ENCODE peak calls at places on chromosomes 11 and 22, in six cellular contexts. D, G, M, P, Q and N are unnamed samples.
A peak's percentile ranks its signal among the peaks of the same experiment; 100 is the strongest.

GRCh38 chr11:73321342-73322110 is 13.4 kb downstream of the ARHGEF17 start:
- DNase-seq in D (no peak), G (peak; percentile 33), M (no peak), P (peak; percentile 79), Q (no peak), N (no peak)

GRCh38 chr22:43298062-43298801 is 44.9 kb downstream of the SCUBE1 start:
- DNase-seq in D (no peak), G (no peak), M (no peak), P (no peak), Q (no peak), N (no peak)

GRCh38 chr22:47621253-47621652 is 858.8 kb downstream of the TBC1D22A start:
- DNase-seq in D (no peak), G (no peak), M (no peak), P (no peak), Q (no peak), N (no peak)

GRCh38 chr11:10005955-10006525 is 288.0 kb downstream of the SBF2 start:
- DNase-seq in D (no peak), G (no peak), M (no peak), P (no peak), Q (no peak), N (no peak)

GRCh38 chr11:120912504-120912903 is 111.4 kb upstream of the TBCEL start:
- DNase-seq in D (no peak), G (peak; percentile 53), M (peak; percentile 21), P (no peak), Q (no peak), N (no peak)

GRCh38 chr11:66850588-66851250 is 6.1 kb upstream of the LRFN4 start:
- DNase-seq in D (no peak), G (no peak), M (no peak), P (no peak), Q (no peak), N (no peak)

GRCh38 chr11:65279713-65280459 is 18.1 kb downstream of the POLA2 start:
- DNase-seq in D (no peak), G (peak; percentile 75), M (peak; percentile 91), P (peak; percentile 55), Q (no peak), N (no peak)

GRCh38 chr11:13229136-13229535 is 48.5 kb upstream of the BMAL1 start:
- DNase-seq in D (no peak), G (no peak), M (no peak), P (no peak), Q (no peak), N (no peak)

GRCh38 chr11:106625566-106625965 is 392.7 kb downstream of the GUCY1A2 start:
- DNase-seq in D (no peak), G (no peak), M (no peak), P (no peak), Q (no peak), N (no peak)

GRCh38 chr11:32874144-32874543 is 18.5 kb upstream of the QSER1 start:
- DNase-seq in D (no peak), G (no peak), M (no peak), P (no peak), Q (no peak), N (no peak)

GRCh38 chr11:32870676-32871075 is 21.9 kb upstream of the QSER1 start:
- DNase-seq in D (no peak), G (peak; percentile 24), M (no peak), P (no peak), Q (peak; percentile 47), N (no peak)
- TF ChIP-seq CTCF in D (no peak), G (peak; percentile 31), M (peak; percentile 9), P (peak; percentile 33), Q (peak; percentile 23), N (no peak)

DNA sequence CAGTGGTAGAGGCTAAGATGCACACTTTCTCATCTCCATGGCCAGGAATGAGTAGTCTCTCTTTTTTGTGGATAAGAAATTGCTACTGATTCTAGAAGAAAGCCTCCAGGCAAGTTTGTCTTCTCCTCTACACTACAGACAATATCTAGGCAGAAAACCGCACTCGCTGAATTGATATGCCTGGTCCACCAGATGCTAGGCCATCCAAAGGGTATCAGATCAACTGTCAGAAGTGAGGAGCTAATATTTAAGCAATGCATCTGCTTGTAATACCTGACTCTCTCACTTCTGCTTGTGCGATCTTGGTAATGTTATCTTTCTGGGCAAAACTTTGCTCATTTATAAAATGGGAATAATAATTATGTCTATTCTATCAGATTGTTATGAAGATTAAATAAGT is 45.0 kb downstream of the CASP12 start:
- DNase-seq in D (no peak), G (no peak), M (no peak), P (no peak), Q (no peak), N (no peak)
- TF ChIP-seq CTCF in D (no peak), G (no peak), M (no peak), P (no peak), Q (no peak), N (no peak)

GRCh38 chr11:19156892-19157291 is 39.9 kb downstream of the ZDHHC13 start:
- DNase-seq in D (no peak), G (no peak), M (no peak), P (no peak), Q (no peak), N (no peak)
- TF ChIP-seq CTCF in D (no peak), G (no peak), M (no peak), P (no peak), Q (no peak), N (no peak)

GRCh38 chr11:20258496-20258895 is 98.2 kb upstream of the DBX1 start:
- DNase-seq in D (no peak), G (no peak), M (no peak), P (no peak), Q (no peak), N (no peak)

GRCh38 chr11:20259506-20259905 is 99.2 kb upstream of the DBX1 start:
- DNase-seq in D (no peak), G (no peak), M (no peak), P (no peak), Q (no peak), N (no peak)

GRCh38 chr11:20260307-20260706 is 100.0 kb upstream of the DBX1 start:
- DNase-seq in D (no peak), G (no peak), M (no peak), P (no peak), Q (no peak), N (no peak)

GRCh38 chr11:20253796-20254195 is 93.5 kb upstream of the DBX1 start:
- DNase-seq in D (no peak), G (no peak), M (no peak), P (no peak), Q (no peak), N (no peak)

GRCh38 chr11:20256925-20257324 is 96.7 kb upstream of the DBX1 start:
- DNase-seq in D (no peak), G (no peak), M (no peak), P (no peak), Q (no peak), N (no peak)
- TF ChIP-seq CTCF in D (no peak), G (no peak), M (no peak), P (no peak), Q (no peak), N (no peak)

GRCh38 chr11:57458060-57458409 is 2.3 kb upstream of the RTN4RL2 start:
- DNase-seq in D (no peak), G (no peak), M (no peak), P (no peak), Q (peak; percentile 36), N (no peak)

GRCh38 chr11:57458410-57459111 is 1.8 kb upstream of the RTN4RL2 start:
- DNase-seq in D (no peak), G (peak; percentile 33), M (no peak), P (peak; percentile 52), Q (peak; percentile 39), N (peak; percentile 63)

GRCh38 chr11:57456960-57457642 is 3.2 kb upstream of the RTN4RL2 start:
- DNase-seq in D (peak; percentile 73), G (peak; percentile 82), M (no peak), P (peak; percentile 89), Q (peak; percentile 66), N (peak; percentile 76)

GRCh38 chr11:57459112-57460016 is 964 bp upstream of the RTN4RL2 start:
- DNase-seq in D (no peak), G (no peak), M (no peak), P (no peak), Q (peak; percentile 25), N (peak; percentile 42)

GRCh38 chr11:57457643-57458023 is 2.7 kb upstream of the RTN4RL2 start:
- DNase-seq in D (no peak), G (no peak), M (no peak), P (no peak), Q (no peak), N (no peak)
- TF ChIP-seq CTCF in D (no peak), G (no peak), M (no peak), P (peak; percentile 8), Q (peak; percentile 43), N (no peak)

DNA sequence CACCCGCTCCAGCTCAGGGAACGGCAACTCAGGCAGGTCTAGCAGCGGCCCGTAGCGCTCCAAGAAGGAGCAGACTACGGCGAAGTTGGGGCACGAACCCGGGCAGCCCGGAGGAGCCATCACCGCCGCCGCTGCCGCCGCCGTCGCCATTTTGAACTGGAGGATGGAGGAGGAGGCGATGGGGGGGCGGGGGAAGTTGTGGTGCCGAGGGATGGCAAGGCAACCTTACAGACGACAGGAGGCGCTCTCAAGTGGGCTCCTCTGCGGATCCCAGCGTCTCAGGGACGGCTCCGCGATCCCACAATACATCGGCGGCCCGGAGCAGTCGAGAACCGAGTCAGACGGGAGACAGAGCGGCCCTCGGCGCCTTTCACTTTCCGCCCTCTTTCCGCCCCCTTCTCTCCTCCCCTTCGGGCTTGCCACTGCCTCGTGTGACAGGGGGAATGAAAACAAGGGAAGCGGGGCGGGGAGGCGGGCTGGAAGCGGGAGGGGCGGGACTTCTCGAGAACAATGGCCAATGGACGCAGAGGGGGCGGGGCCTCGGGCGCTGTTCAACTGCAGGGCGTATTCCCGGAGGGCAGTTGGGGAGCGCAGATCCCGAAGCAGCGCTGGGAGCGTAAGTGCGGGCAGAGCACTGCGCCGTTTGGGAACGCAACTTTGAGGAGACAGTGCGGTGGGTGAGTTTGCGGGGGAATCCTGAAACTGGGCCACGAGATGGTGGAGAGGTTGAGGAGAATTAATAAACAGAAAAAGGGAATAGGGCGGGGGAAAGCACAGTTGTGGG is at the start of the genes AAMDC and RSF1:
- DNase-seq in D (peak; percentile 99), G (peak; percentile 99), M (peak; percentile 93), P (peak; percentile 99), Q (peak; percentile 98), N (peak; percentile 85)
- TF ChIP-seq CTCF in D (peak; percentile 25), G (peak; percentile 79), M (peak; percentile 90), P (peak; percentile 85), Q (peak; percentile 53), N (no peak)

GRCh38 chr11:63970902-63971301 is 3.5 kb upstream of the COX8A start:
- DNase-seq in D (no peak), G (no peak), M (no peak), P (no peak), Q (no peak), N (no peak)

GRCh38 chr11:63978551-63979235 is 4.3 kb downstream of the COX8A start:
- DNase-seq in D (no peak), G (no peak), M (no peak), P (no peak), Q (no peak), N (no peak)

GRCh38 chr11:63979426-63979825 is 5.0 kb downstream of the COX8A start:
- DNase-seq in D (no peak), G (no peak), M (no peak), P (no peak), Q (no peak), N (no peak)

GRCh38 chr11:63974259-63975143 is at the start of gene COX8A:
- DNase-seq in D (peak; percentile 98), G (peak; percentile 100), M (peak; percentile 98), P (peak; percentile 99), Q (peak; percentile 98), N (peak; percentile 78)
- TF ChIP-seq CTCF in D (no peak), G (no peak), M (peak; percentile 31), P (peak; percentile 13), Q (no peak), N (no peak)